ENCODE peak calls at places on chromosomes 16 and 17, in six cellular contexts. O, T, W, B, L and U are unnamed samples.

GRCh38 chr17:73541111-73541510 is 103.1 kb downstream of the SDK2 start:
- DNase-seq in O (no peak), T (no peak), W (no peak), B (no peak), L (no peak), U (no peak)

GRCh38 chr16:89936034-89936433 is 12.5 kb upstream of the DEF8 start:
- DNase-seq in O (no peak), T (no peak), W (no peak), B (no peak), L (no peak), U (no peak)

GRCh38 chr17:4394208-4395110 is 28.0 kb upstream of the UBE2G1 start:
- DNase-seq in O (peak), T (no peak), W (no peak), B (no peak), L (peak), U (no peak)

GRCh38 chr17:40779181-40779909 is 3.0 kb downstream of the KRT27 start:
- DNase-seq in O (no peak), T (no peak), W (no peak), B (no peak), L (no peak), U (no peak)

GRCh38 chr17:62778990-62779681 is 29.0 kb downstream of the MARCHF10 start:
- DNase-seq in O (peak), T (no peak), W (peak), B (peak), L (peak), U (no peak)

GRCh38 chr16:69329369-69330285 is 761 bp downstream of the PDF start:
- DNase-seq in O (no peak), T (no peak), W (peak), B (no peak), L (no peak), U (no peak)

GRCh38 chr17:49435630-49436029 is 20.9 kb upstream of the PHB1 start:
- DNase-seq in O (no peak), T (no peak), W (no peak), B (no peak), L (no peak), U (no peak)

GRCh38 chr16:86519649-86520316 is 9.5 kb downstream of the FOXF1 start:
- DNase-seq in O (peak), T (no peak), W (peak), B (no peak), L (peak), U (no peak)

GRCh38 chr17:39666601-39667261 is 1.5 kb upstream of the PNMT start:
- DNase-seq in O (peak), T (no peak), W (no peak), B (no peak), L (no peak), U (no peak)

GRCh38 chr16:85847681-85848601 is 48.4 kb downstream of the COX4I1 start:
- DNase-seq in O (no peak), T (no peak), W (no peak), B (no peak), L (no peak), U (no peak)

GRCh38 chr17:69954241-69954933 is 120.6 kb upstream of the KCNJ16 start:
- DNase-seq in O (no peak), T (no peak), W (no peak), B (no peak), L (no peak), U (no peak)

GRCh38 chr16:75550211-75550662 is 5.8 kb downstream of the TMEM231 start:
- DNase-seq in O (peak), T (no peak), W (peak), B (peak), L (peak), U (no peak)

GRCh38 chr17:47324224-47325020 is 667 bp downstream of the EFCAB13 start:
- DNase-seq in O (no peak), T (peak), W (peak), B (peak), L (no peak), U (peak)

GRCh38 chr16:76768948-76769347 is 422.0 kb upstream of the MON1B start:
- DNase-seq in O (no peak), T (no peak), W (no peak), B (no peak), L (no peak), U (no peak)

GRCh38 chr17:10652984-10653680 is 4.0 kb downstream of the MYH3 start:
- DNase-seq in O (no peak), T (no peak), W (peak), B (no peak), L (no peak), U (no peak)

GRCh38 chr17:81419886-81420768 is 24.9 kb downstream of the BAHCC1 start:
- DNase-seq in O (no peak), T (no peak), W (no peak), B (peak), L (no peak), U (no peak)

GRCh38 chr16:73189132-73189531 is 141.2 kb upstream of the ZFHX3 start:
- DNase-seq in O (no peak), T (no peak), W (no peak), B (no peak), L (no peak), U (no peak)

GRCh38 chr17:77318491-77319210 is 177.9 kb downstream of the SEC14L1 start:
- DNase-seq in O (no peak), T (no peak), W (peak), B (no peak), L (no peak), U (no peak)

GRCh38 chr17:18966831-18967624 is 15.1 kb downstream of the SLC5A10 start:
- DNase-seq in O (no peak), T (no peak), W (peak), B (no peak), L (peak), U (no peak)

GRCh38 chr17:30290696-30291570 is 811 bp downstream of the BLMH start:
- DNase-seq in O (peak), T (no peak), W (peak), B (no peak), L (no peak), U (peak)

GRCh38 chr16:86221085-86221484 is 289.2 kb upstream of the FOXF1 start:
- DNase-seq in O (no peak), T (no peak), W (no peak), B (no peak), L (no peak), U (no peak)

GRCh38 chr16:86007524-86007923 is 108.6 kb downstream of the IRF8 start:
- DNase-seq in O (no peak), T (no peak), W (no peak), B (no peak), L (no peak), U (no peak)

GRCh38 chr17:4710693-4711634 is 532 bp downstream of the ARRB2 start:
- DNase-seq in O (no peak), T (peak), W (no peak), B (no peak), L (no peak), U (no peak)

GRCh38 chr17:30964878-30965277 is 6.0 kb upstream of the RNF135 start:
- DNase-seq in O (peak), T (no peak), W (peak), B (no peak), L (peak), U (no peak)

GRCh38 chr17:58432806-58433573 is 15.7 kb upstream of the RNF43 start:
- DNase-seq in O (no peak), T (no peak), W (no peak), B (no peak), L (no peak), U (no peak)

GRCh38 chr17:8847891-8848290 is 19.6 kb downstream of the PIK3R6 start:
- DNase-seq in O (no peak), T (peak), W (no peak), B (no peak), L (no peak), U (no peak)

GRCh38 chr16:86594712-86595111 is 16.4 kb downstream of the FOXL1 start:
- DNase-seq in O (no peak), T (no peak), W (no peak), B (no peak), L (no peak), U (no peak)

GRCh38 chr16:9970796-9971195 is 211.4 kb downstream of the GRIN2A start:
- DNase-seq in O (no peak), T (no peak), W (no peak), B (no peak), L (no peak), U (no peak)

GRCh38 chr17:9324864-9325263 is 250.8 kb downstream of the STX8 start:
- DNase-seq in O (no peak), T (no peak), W (peak), B (no peak), L (no peak), U (no peak)

GRCh38 chr16:56389554-56389953 is 35.8 kb downstream of the AMFR start:
- DNase-seq in O (peak), T (no peak), W (peak), B (no peak), L (peak), U (no peak)